ENCODE peak calls at places on chromosomes 12 and 14, in nine cellular contexts. I is astrocyte of the cerebellum, B is WTC11, Z is cardiac muscle cell, N is lower lobe of right lung, Y is body of pancreas, Q is pancreas, M is Calu3, J is omental fat pad. V is an unnamed sample.

GRCh38 chr14:100660498-100661339 is 66.0 kb upstream of the DLK1 start:
- DNase-seq in I (no peak), B (no peak), Z (no peak), N (no peak), Y (no peak), Q (peak; percentile 15), M (peak; percentile 14), J (no peak), V (no peak)

GRCh38 chr12:118070650-118071049 is 9.7 kb upstream of the WSB2 start:
- DNase-seq in I (no peak), B (no peak), Z (no peak), N (no peak), Y (no peak), Q (no peak), M (no peak), J (no peak), V (no peak)

GRCh38 chr12:108599948-108600701 is 2.2 kb upstream of the TMEM119 start:
- DNase-seq in I (no peak), B (no peak), Z (no peak), N (no peak), Y (no peak), Q (no peak), M (no peak), J (no peak), V (no peak)

GRCh38 chr14:103118663-103119404 is 4.4 kb upstream of the TNFAIP2 start:
- DNase-seq in I (no peak), B (no peak), Z (no peak), N (peak; percentile 95), Y (no peak), Q (peak; percentile 63), M (no peak), J (no peak), V (no peak)

GRCh38 chr12:43692064-43692463 is 66.5 kb downstream of the PUS7L start:
- DNase-seq in I (peak; percentile 3), B (no peak), Z (no peak), N (no peak), Y (no peak), Q (no peak), M (no peak), J (no peak), V (no peak)

GRCh38 chr12:132367401-132367851 is 38.0 kb upstream of the GALNT9 start:
- DNase-seq in I (no peak), B (no peak), Z (no peak), N (peak; percentile 50), Y (no peak), Q (no peak), M (no peak), J (peak; percentile 31), V (no peak)

GRCh38 chr12:76890407-76891143 is 11.8 kb upstream of the CSRP2 start:
- DNase-seq in I (no peak), B (no peak), Z (no peak), N (no peak), Y (no peak), Q (no peak), M (peak; percentile 61), J (no peak), V (no peak)

GRCh38 chr14:95478309-95478708 is 38.1 kb downstream of the SYNE3 start:
- DNase-seq in I (no peak), B (no peak), Z (no peak), N (no peak), Y (no peak), Q (peak; percentile 20), M (no peak), J (no peak), V (no peak)

GRCh38 chr12:131831021-131831571 is 2.9 kb downstream of the MMP17 start:
- DNase-seq in I (no peak), B (peak; percentile 38), Z (no peak), N (no peak), Y (no peak), Q (peak; percentile 67), M (no peak), J (no peak), V (no peak)

GRCh38 chr12:114668151-114668891 is 15.7 kb downstream of the TBX3 start:
- DNase-seq in I (no peak), B (peak; percentile 85), Z (peak; percentile 92), N (peak; percentile 73), Y (peak; percentile 73), Q (peak; percentile 90), M (peak; percentile 86), J (peak; percentile 53), V (peak; percentile 79)

GRCh38 chr12:107485731-107486130 is 199.9 kb upstream of the PWP1 start:
- DNase-seq in I (no peak), B (no peak), Z (no peak), N (no peak), Y (no peak), Q (no peak), M (no peak), J (no peak), V (no peak)

GRCh38 chr14:31229638-31230229 is 22.1 kb upstream of the HECTD1 start:
- DNase-seq in I (peak; percentile 81), B (no peak), Z (no peak), N (peak; percentile 69), Y (peak; percentile 86), Q (no peak), M (peak; percentile 81), J (peak; percentile 34), V (peak; percentile 94)

GRCh38 chr14:50602035-50602434 is 42.1 kb downstream of the ATL1 start:
- DNase-seq in I (no peak), B (no peak), Z (peak; percentile 10), N (no peak), Y (no peak), Q (no peak), M (no peak), J (no peak), V (no peak)

GRCh38 chr14:73567951-73568885 is 795 bp upstream of the ACOT2 start:
- DNase-seq in I (no peak), B (no peak), Z (peak; percentile 0), N (no peak), Y (no peak), Q (no peak), M (no peak), J (no peak), V (no peak)

GRCh38 chr12:48002179-48002601 is 2.1 kb downstream of the COL2A1 start:
- DNase-seq in I (no peak), B (peak; percentile 48), Z (peak; percentile 28), N (no peak), Y (no peak), Q (no peak), M (no peak), J (no peak), V (no peak)

GRCh38 chr14:22644305-22644635 is at the start of gene OR6J1:
- DNase-seq in I (no peak), B (no peak), Z (no peak), N (no peak), Y (no peak), Q (no peak), M (no peak), J (no peak), V (no peak)

GRCh38 chr14:33057585-33057984 is 118.9 kb downstream of the NPAS3 start:
- DNase-seq in I (no peak), B (no peak), Z (no peak), N (no peak), Y (no peak), Q (no peak), M (no peak), J (no peak), V (no peak)

GRCh38 chr14:59093889-59094288 is 94.6 kb upstream of the DAAM1 start:
- DNase-seq in I (no peak), B (no peak), Z (no peak), N (no peak), Y (no peak), Q (no peak), M (no peak), J (no peak), V (no peak)

DNA sequence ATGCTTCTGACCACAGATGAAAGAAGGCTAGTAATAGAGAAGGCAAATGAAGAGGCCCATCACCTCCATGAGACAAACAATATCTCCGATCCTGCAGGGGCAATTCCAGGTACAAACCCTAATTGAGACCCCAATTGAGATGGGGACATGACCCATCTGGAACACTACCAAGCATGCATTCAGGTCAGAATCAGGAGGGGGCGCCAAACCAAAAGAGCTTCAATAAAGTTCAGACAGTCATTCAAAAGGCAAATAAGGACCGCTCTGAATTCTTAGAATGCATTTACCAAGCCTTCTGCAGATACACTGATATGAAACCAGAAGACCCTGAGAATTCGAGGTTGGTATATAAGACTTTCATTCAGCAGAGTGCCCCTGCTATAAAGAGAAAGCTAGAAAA is 10.2 kb upstream of the EDDM3B start:
- DNase-seq in I (no peak), B (peak; percentile 57), Z (peak; percentile 21), N (peak; percentile 44), Y (peak; percentile 57), Q (no peak), M (no peak), J (no peak), V (no peak)
- TF ChIP-seq CTCF in I (no peak), B (peak; percentile 28), Z (no peak), N (peak; percentile 48), Y (no peak), Q (peak; percentile 27), M (no peak), J (no peak), V (no peak)

GRCh38 chr12:68912916-68913315 is 20.1 kb downstream of the CPM start:
- DNase-seq in I (no peak), B (no peak), Z (no peak), N (no peak), Y (no peak), Q (no peak), M (no peak), J (no peak), V (no peak)
- TF ChIP-seq CTCF in I (no peak), B (no peak), Z (no peak), N (no peak), Y (no peak), Q (no peak), M (no peak), J (no peak), V (no peak)

GRCh38 chr12:68870011-68870410 is 62.0 kb downstream of the MDM2 start:
- DNase-seq in I (no peak), B (no peak), Z (no peak), N (no peak), Y (no peak), Q (no peak), M (no peak), J (no peak), V (no peak)
- TF ChIP-seq CTCF in I (no peak), B (no peak), Z (no peak), N (no peak), Y (no peak), Q (no peak), M (no peak), J (no peak), V (no peak)

DNA sequence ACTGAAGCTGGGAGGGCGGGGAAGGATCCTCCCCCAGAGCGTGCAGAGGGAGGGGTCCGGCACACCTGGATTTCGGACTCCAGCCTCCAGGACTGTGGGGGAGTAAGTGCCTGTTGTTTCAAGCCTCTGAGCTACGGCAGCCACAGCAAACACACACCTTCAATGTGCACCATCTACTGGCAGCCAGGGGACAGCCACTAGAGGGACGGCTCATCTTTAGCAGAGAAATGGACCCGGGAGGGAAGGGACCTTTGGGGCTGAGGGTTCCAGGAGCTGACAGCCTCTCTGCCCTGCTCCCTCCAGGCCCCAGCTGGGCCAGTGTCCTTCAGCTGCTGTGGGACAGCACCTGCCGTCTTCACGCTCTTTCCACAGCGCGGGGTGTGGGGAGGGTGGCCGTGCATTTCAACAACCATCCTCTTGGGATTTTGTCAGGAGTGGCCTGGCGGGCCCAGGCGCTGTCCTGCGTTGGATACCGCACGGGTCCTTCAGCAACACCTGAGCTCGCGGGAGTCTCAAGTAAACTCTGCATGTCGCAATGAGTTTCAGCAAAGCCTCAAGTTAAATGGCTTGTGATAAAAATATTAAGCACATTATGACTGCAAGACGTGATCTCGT is 209.2 kb upstream of the C14orf180 start:
- DNase-seq in I (no peak), B (peak; percentile 66), Z (peak; percentile 53), N (peak; percentile 37), Y (no peak), Q (peak; percentile 39), M (peak; percentile 26), J (no peak), V (no peak)
- TF ChIP-seq CTCF in I (no peak), B (no peak), Z (no peak), N (peak; percentile 31), Y (no peak), Q (no peak), M (no peak), J (no peak), V (no peak)